ENCODE peak calls at places on chromosomes 3 and 15, in five cellular contexts. V is A172, Y is nucleus accumbens, H is foreskin fibroblast, W is HCT116. J is an unnamed sample.

GRCh38 chr3:48404440-48405342 is 25.2 kb downstream of the PLXNB1 start:
- DNase-seq in W (no peak), Y (no peak), H (no peak), V (no peak), J (no peak)

GRCh38 chr3:66400381-66401156 is 100.3 kb downstream of the LRIG1 start:
- DNase-seq in Y (no peak), W (no peak), V (no peak), H (no peak), J (no peak)

GRCh38 chr3:107676469-107677309 is 153.9 kb downstream of the BBX start:
- DNase-seq in V (peak; percentile 34), H (no peak), Y (no peak), W (peak; percentile 4), J (no peak)

GRCh38 chr15:56929389-56929788 is 10.9 kb downstream of the TCF12 start:
- DNase-seq in Y (no peak), W (no peak), V (peak; percentile 5), H (peak; percentile 64), J (no peak)

GRCh38 chr3:12267380-12268030 is 21.4 kb upstream of the PPARG start:
- DNase-seq in W (no peak), V (no peak), Y (no peak), H (no peak), J (no peak)

GRCh38 chr3:71050133-71050520 is 533.4 kb downstream of the FOXP1 start:
- DNase-seq in Y (no peak), W (no peak), V (peak; percentile 34), H (no peak), J (no peak)

GRCh38 chr3:71784201-71784913 is 591 bp downstream of the PROK2 start:
- DNase-seq in H (no peak), W (no peak), Y (no peak), V (no peak), J (no peak)

GRCh38 chr15:63292241-63292640 is 14.8 kb downstream of the APH1B start:
- DNase-seq in W (no peak), H (no peak), Y (no peak), V (no peak), J (no peak)

GRCh38 chr3:68448510-68449383 is 483.6 kb downstream of the TAFA4 start:
- DNase-seq in W (no peak), V (no peak), Y (no peak), H (no peak), J (no peak)

J was measured in GM04504.